ENCODE peak calls at places on chromosome 2, in six cellular contexts. N, E, K, C, H and J are unnamed samples.

GRCh38 chr2:54207666-54208195 is 48.3 kb downstream of the TSPYL6 start:
- DNase-seq in N (no peak), E (no peak), K (no peak), C (peak; percentile 21), H (no peak), J (no peak)

GRCh38 chr2:7661532-7661931 is 744.3 kb downstream of the RNF144A start:
- DNase-seq in N (no peak), E (no peak), K (no peak), C (no peak), H (no peak), J (no peak)

GRCh38 chr2:200713704-200714064 is 98.0 kb upstream of the BZW1 start:
- DNase-seq in N (no peak), E (no peak), K (no peak), C (no peak), H (no peak), J (no peak)

GRCh38 chr2:233039217-233040173 is 7.0 kb downstream of the NEU2 start:
- DNase-seq in N (no peak), E (no peak), K (no peak), C (no peak), H (no peak), J (no peak)

GRCh38 chr2:11941201-11942041 is 195.0 kb downstream of the LPIN1 start:
- DNase-seq in N (no peak), E (no peak), K (no peak), C (no peak), H (no peak), J (no peak)

GRCh38 chr2:37472959-37473358 is 128.5 kb downstream of the QPCT start:
- DNase-seq in N (no peak), E (no peak), K (no peak), C (peak; percentile 77), H (no peak), J (no peak)

GRCh38 chr2:70934981-70935380 is 719 bp upstream of the ATP6V1B1 start:
- DNase-seq in N (no peak), E (no peak), K (no peak), C (no peak), H (no peak), J (peak; percentile 20)

GRCh38 chr2:100451734-100452133 is 18.5 kb upstream of the NMS start:
- DNase-seq in N (no peak), E (no peak), K (no peak), C (no peak), H (no peak), J (no peak)

GRCh38 chr2:79191081-79191480 is 31.5 kb upstream of the REG3A start:
- DNase-seq in N (no peak), E (no peak), K (no peak), C (no peak), H (no peak), J (no peak)

GRCh38 chr2:98634406-98635092 is 26.2 kb downstream of the UNC50 start:
- DNase-seq in N (peak; percentile 65), E (no peak), K (no peak), C (no peak), H (peak; percentile 58), J (no peak)

GRCh38 chr2:169362346-169363026 is at the start of gene LRP2:
- DNase-seq in N (peak; percentile 74), E (no peak), K (peak; percentile 58), C (peak; percentile 1), H (no peak), J (peak; percentile 92)

GRCh38 chr2:178315488-178315948 is 121.2 kb downstream of the OSBPL6 start:
- DNase-seq in N (no peak), E (no peak), K (no peak), C (no peak), H (no peak), J (no peak)

GRCh38 chr2:234701421-234701820 is 204.5 kb upstream of the ARL4C start:
- DNase-seq in N (no peak), E (no peak), K (no peak), C (no peak), H (no peak), J (no peak)

GRCh38 chr2:209591021-209591420 is 167.2 kb downstream of the MAP2 start:
- DNase-seq in N (no peak), E (no peak), K (no peak), C (no peak), H (no peak), J (no peak)

GRCh38 chr2:18788590-18788989 is 199.2 kb upstream of the NT5C1B start:
- DNase-seq in N (no peak), E (no peak), K (no peak), C (peak; percentile 34), H (no peak), J (no peak)

GRCh38 chr2:64652231-64653173 is 1.2 kb downstream of the SERTAD2 start:
- DNase-seq in N (peak; percentile 64), E (no peak), K (no peak), C (peak; percentile 48), H (no peak), J (peak; percentile 67)

GRCh38 chr2:5287558-5288334 is 404.4 kb upstream of the SOX11 start:
- DNase-seq in N (no peak), E (no peak), K (no peak), C (no peak), H (no peak), J (no peak)

GRCh38 chr2:159904565-159905281 is 106.7 kb upstream of the CD302 start:
- DNase-seq in N (peak; percentile 76), E (no peak), K (peak; percentile 16), C (peak; percentile 3), H (peak; percentile 78), J (peak; percentile 64)

GRCh38 chr2:229868794-229869193 is 53.0 kb downstream of the TRIP12 start:
- DNase-seq in N (no peak), E (no peak), K (no peak), C (no peak), H (no peak), J (no peak)

GRCh38 chr2:235283246-235283645 is 210.6 kb upstream of the AGAP1 start:
- DNase-seq in N (no peak), E (no peak), K (no peak), C (no peak), H (no peak), J (no peak)

GRCh38 chr2:37230581-37230980 is 815 bp downstream of the CEBPZ start:
- DNase-seq in N (peak; percentile 19), E (no peak), K (no peak), C (peak; percentile 24), H (no peak), J (no peak)

GRCh38 chr2:71716697-71717624 is 263.6 kb downstream of the DYSF start:
- DNase-seq in N (no peak), E (no peak), K (no peak), C (peak; percentile 88), H (no peak), J (no peak)

GRCh38 chr2:186827862-186828492 is 21.0 kb downstream of the ZSWIM2 start:
- DNase-seq in N (no peak), E (no peak), K (no peak), C (no peak), H (no peak), J (no peak)